ENCODE peak calls at places on chromosomes 16 and 17, in six cellular contexts. C, L, K, V, G and B are unnamed samples. For H3K36me3, the result is how much of the 10 kb centered on the place peaks cover.

GRCh38 chr16:29813644-29814562 is 1.9 kb downstream of the PRRT2 start:
- DNase-seq in C (no peak), L (no peak), K (peak), V (no peak), G (no peak), B (no peak)

GRCh38 chr16:48491517-48491916 is 106.3 kb upstream of the SIAH1 start:
- DNase-seq in C (no peak), L (no peak), K (no peak), V (no peak), G (peak), B (no peak)

GRCh38 chr16:2224183-2224486 is 744 bp downstream of the E4F1 start:
- DNase-seq in C (no peak), L (no peak), K (no peak), V (no peak), G (peak), B (no peak)

GRCh38 chr17:77909236-77909635 is 49.3 kb upstream of the TNRC6C start:
- DNase-seq in C (no peak), L (no peak), K (no peak), V (peak), G (no peak), B (no peak)

GRCh38 chr16:64098451-64098850 is 1023.4 kb downstream of the CDH11 start:
- DNase-seq in C (no peak), L (no peak), K (no peak), V (no peak), G (no peak), B (no peak)

GRCh38 chr16:56874800-56875199 is 9.8 kb downstream of the SLC12A3 start:
- DNase-seq in C (no peak), L (peak), K (no peak), V (peak), G (peak), B (no peak)

GRCh38 chr17:74601944-74602572 is 10.0 kb upstream of the CD300LD start:
- DNase-seq in C (no peak), L (peak), K (no peak), V (peak), G (peak), B (no peak)

GRCh38 chr16:14365200-14365851 is 264.7 kb downstream of the PARN start:
- DNase-seq in C (no peak), L (peak), K (no peak), V (no peak), G (no peak), B (peak)

GRCh38 chr17:2778489-2778888 is 17.7 kb upstream of the RAP1GAP2 start:
- DNase-seq in C (no peak), L (no peak), K (no peak), V (no peak), G (no peak), B (no peak)

GRCh38 chr16:51326131-51326856 is 175.2 kb upstream of the SALL1 start:
- DNase-seq in C (no peak), L (no peak), K (no peak), V (no peak), G (peak), B (peak)

GRCh38 chr16:29290631-29291247 is 115.8 kb downstream of the NPIPB11 start:
- DNase-seq in C (peak), L (peak), K (peak), V (peak), G (peak), B (peak)

GRCh38 chr17:31085563-31085962 is 9.2 kb upstream of the NF1 start:
- DNase-seq in C (no peak), L (no peak), K (no peak), V (no peak), G (peak), B (no peak)

GRCh38 chr17:16286009-16286946 is 67.0 kb downstream of the CENPV start:
- DNase-seq in C (peak), L (peak), K (peak), V (peak), G (peak), B (peak)

GRCh38 chr16:28087675-28088285 is 24.3 kb upstream of the GSG1L start:
- DNase-seq in C (no peak), L (no peak), K (no peak), V (no peak), G (no peak), B (no peak)

GRCh38 chr17:54980372-54980771 is 11.8 kb downstream of the STXBP4 start:
- DNase-seq in C (no peak), L (no peak), K (no peak), V (no peak), G (no peak), B (no peak)

GRCh38 chr16:7397901-7398300 is 65.3 kb downstream of the RBFOX1 start:
- DNase-seq in C (no peak), L (no peak), K (no peak), V (no peak), G (no peak), B (peak)

GRCh38 chr16:75011634-75012307 is 12.9 kb downstream of the ZNRF1 start:
- DNase-seq in C (no peak), L (peak), K (no peak), V (no peak), G (peak), B (peak)

GRCh38 chr17:39753514-39754160 is 15.9 kb downstream of the GRB7 start:
- DNase-seq in C (no peak), L (peak), K (peak), V (no peak), G (no peak), B (no peak)

GRCh38 chr16:82004651-82005490 is 6.4 kb downstream of the SDR42E1 start:
- DNase-seq in C (no peak), L (no peak), K (no peak), V (no peak), G (no peak), B (no peak)

GRCh38 chr16:20904507-20905079 is 4.0 kb downstream of the LYRM1 start:
- DNase-seq in C (no peak), L (peak), K (no peak), V (no peak), G (peak), B (no peak)

GRCh38 chr17:39618956-39619785 is 7.6 kb upstream of the PPP1R1B start:
- DNase-seq in C (no peak), L (no peak), K (no peak), V (no peak), G (no peak), B (no peak)

GRCh38 chr16:7755347-7755746 is 422.7 kb downstream of the RBFOX1 start:
- DNase-seq in C (no peak), L (no peak), K (no peak), V (no peak), G (no peak), B (no peak)

GRCh38 chr17:8292639-8293395 is 2.4 kb downstream of the SLC25A35 start:
- DNase-seq in C (no peak), L (no peak), K (no peak), V (no peak), G (no peak), B (no peak)

GRCh38 chr17:81403671-81404534 is 8.6 kb downstream of the BAHCC1 start:
- DNase-seq in C (no peak), L (no peak), K (no peak), V (no peak), G (peak), B (no peak)

GRCh38 chr16:53666816-53667415 is 36.7 kb downstream of the RPGRIP1L start:
- DNase-seq in C (no peak), L (peak), K (no peak), V (no peak), G (no peak), B (no peak)

GRCh38 chr16:65117701-65118448 is 4.0 kb downstream of the CDH11 start:
- DNase-seq in C (no peak), L (peak), K (peak), V (no peak), G (peak), B (peak)

GRCh38 chr16:48217708-48218107 is 26.4 kb upstream of the LONP2 start:
- DNase-seq in C (no peak), L (no peak), K (no peak), V (no peak), G (peak), B (no peak)

DNA sequence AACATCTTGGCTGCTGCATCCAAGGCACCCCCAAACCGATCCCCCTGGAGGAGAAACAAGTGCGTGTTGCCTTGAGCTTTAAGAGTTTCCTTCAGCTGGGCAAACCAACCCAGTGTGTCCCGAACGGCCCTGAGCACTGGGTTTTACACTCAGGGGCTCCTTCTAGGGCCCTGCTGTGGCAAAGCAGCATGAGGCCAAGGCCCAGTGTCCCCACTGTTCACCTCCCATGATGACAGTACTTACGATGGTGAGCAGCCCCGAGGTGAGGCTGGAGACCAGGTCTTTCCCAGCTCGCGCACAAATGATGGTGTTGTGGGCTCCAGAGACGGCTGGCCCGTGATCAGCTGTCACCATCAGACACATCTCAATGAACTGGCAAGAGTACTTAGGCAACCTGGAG is 6.6 kb upstream of the KLHL11 start:
- DNase-seq in C (no peak), L (no peak), K (no peak), V (no peak), G (no peak), B (no peak)
- H3K36me3 ChIP-seq in C (under half), L (under half), K (under half), V (under half), G (under half), B (under half)

GRCh38 chr17:76688165-76688622 is 22.6 kb downstream of the MXRA7 start:
- DNase-seq in C (no peak), L (no peak), K (no peak), V (no peak), G (no peak), B (no peak)
- TF ChIP-seq CTCF in C (peak), L (no peak), K (no peak), V (no peak), G (no peak), B (no peak)

DNA sequence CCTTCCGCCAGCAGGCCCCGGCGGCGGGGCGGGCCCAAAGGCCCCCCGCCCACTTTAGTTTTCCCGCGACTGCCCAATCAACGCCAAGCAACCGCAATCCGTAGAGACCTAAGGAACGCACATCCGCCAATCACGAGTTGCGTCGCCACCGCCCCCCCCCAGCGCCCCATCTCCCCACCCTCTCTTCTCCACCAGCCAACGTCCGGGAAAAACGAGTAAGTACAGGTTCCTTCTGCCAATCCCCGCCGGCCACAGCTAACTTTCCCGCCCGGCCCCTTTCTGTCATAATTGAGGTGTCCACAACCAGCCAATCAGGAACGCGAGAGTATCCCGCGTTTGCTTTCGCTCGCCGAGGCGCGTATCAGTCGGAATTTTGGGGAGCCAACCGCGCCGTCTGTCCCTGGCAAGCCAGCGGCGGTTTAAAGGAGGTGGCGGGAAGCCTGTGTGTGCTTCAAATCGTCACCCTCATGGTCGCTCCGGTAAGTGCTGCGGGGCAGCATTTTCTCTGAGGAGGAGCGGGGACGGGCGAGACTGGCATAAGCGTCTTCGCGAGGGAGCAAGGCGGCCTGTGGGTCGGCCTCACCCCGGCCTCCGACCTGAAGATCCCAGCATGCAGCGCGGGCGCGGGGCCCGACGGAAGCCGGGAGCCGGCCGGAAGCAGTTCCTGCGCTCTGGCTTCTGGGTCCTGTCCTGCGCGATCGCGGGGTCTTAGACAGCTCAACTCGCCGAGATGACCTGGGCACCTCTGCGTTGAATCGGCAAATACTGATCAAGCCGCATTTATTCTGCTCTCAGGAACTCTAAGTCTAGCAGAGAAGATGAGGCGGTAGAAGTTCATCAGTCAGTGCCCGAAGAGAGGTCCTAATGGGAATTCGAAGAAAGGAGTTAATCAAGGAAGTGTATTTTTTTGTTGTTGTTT is at the start of gene MIS12:
- DNase-seq in C (peak), L (peak), K (peak), V (peak), G (peak), B (peak)
- H3K36me3 ChIP-seq in C (under half), L (under half), K (under half), V (under half), G (under half), B (under half)

DNA sequence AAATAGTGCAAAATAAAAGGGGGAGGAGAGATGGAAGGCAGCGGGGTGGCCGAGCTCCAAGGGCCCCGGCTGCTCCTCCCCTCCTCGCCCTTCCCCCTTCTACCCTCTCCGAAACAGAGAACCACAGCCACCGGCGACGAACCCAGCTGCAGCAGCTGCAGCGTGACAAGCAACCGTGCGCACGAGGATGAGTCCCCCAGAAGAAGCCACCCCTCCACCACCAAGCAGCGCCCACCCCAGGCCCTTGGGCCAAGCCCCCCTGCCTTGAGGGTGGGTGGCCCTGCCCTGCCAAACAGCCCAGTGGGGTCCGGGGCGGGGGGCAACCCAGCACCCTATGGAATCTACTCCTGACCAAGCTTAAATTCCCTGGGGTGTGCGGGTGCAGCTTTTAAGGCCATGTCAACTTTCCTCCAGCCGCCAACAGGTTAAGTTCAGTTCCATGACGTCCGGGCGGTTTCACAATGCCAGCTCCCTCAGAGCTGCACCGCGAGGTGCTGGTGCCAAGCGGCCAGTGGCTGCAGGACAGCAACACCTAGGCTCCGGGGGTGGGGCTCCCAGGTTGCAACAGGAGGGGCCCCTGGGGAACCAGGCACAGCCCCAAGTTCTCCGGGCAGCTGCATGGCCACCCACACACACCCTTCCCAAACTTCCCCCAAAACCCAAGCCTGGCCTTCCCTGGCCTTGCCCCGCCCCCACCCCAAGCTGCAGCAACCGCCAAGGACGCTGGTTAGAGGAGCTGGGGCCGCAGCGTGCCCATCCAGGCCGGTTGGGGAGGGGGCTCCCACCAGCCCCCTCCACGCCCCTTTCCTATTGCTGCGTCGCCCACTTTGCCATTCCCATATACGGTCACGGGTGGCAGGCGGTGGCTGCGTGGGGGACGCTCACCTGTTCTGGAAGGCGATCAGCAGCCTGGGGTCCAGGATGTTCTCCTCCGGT is 2.0 kb downstream of the CBX4 start:
- DNase-seq in C (no peak), L (peak), K (peak), V (peak), G (peak), B (no peak)
- TF ChIP-seq CTCF in C (no peak), L (no peak), K (no peak), V (peak), G (peak), B (peak)

DNA sequence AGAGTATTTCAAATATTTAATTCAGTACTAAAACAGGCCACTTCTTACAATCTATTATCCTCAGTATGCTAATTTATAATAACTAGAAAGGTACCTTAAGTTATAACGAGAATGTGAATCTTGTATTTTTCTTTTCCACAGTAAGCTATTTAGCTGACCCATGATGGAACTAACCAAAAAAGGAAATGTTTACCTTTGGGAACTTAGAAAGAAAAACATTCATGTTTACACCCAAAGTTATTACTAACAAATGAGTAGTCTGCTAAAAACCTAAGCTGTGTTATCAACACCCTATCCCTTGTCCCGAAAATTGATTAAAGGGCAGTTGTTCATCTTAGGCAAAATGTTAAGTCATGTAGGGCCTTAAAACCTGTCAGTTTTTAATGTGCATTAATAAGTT is 8.1 kb downstream of the GNA13 start:
- DNase-seq in C (no peak), L (no peak), K (no peak), V (no peak), G (no peak), B (no peak)
- H3K36me3 ChIP-seq in C (under half), L (under half), K (under half), V (under half), G (under half), B (under half)

GRCh38 chr16:66273644-66274334 is 92.7 kb upstream of the CDH5 start:
- DNase-seq in C (no peak), L (no peak), K (no peak), V (no peak), G (peak), B (no peak)
- TF ChIP-seq CTCF in C (no peak), L (no peak), K (no peak), V (no peak), G (peak), B (peak)

GRCh38 chr16:22034503-22034902 is 26.6 kb downstream of the MOSMO start:
- DNase-seq in C (no peak), L (no peak), K (no peak), V (no peak), G (no peak), B (no peak)
- H3K36me3 ChIP-seq in C (under half), L (under half), K (under half), V (under half), G (under half), B (under half)

DNA sequence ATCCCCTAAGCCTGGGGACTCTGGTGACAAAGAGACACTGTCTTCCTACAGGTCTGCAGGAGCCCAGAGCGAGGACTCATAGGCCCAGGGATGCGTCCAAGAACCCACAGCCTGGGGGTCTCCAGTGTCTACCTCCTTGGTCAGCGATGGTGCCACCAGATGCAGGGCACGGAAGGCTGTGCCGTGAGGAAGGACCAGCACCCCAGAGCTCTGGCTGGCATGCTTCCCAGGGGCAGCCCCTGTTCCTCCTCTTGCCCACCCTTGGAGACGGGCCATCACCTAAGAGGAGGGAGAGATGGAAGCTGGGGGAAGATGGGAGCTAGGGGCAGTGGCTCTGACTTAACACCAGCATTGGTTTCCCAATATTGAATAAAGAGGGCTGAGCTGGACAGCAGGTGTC is 125.2 kb downstream of the SDK2 start:
- DNase-seq in C (no peak), L (no peak), K (no peak), V (no peak), G (no peak), B (no peak)
- TF ChIP-seq CTCF in C (no peak), L (no peak), K (no peak), V (no peak), G (no peak), B (no peak)